ENCODE peak calls at places on chromosomes 3 and 15, in ten cellular contexts. G is pancreas; U is NCI-H1436; B is NCI-H524; Q is stimulated activated CD4-positive, alpha-beta T cell treated with anti-CD3 and anti-CD28 coated beads, Interleukin-4, amount 100 ng/mL, for 1 hour; I is astrocyte; J is activated CD8-positive, alpha-beta memory T cell treated with anti-CD3 and anti-CD28 coated beads, Interleukin-2, amount 50 U/mL, for 48 hours; N is A549; R is neural crest cell; O is cardiac muscle cell. C is an unnamed sample.

GRCh38 chr3:152971880-152972279 is 136.9 kb downstream of the P2RY1 start:
- DNase-seq in G (no peak), U (no peak), B (no peak), Q (no peak), I (no peak), J (no peak), N (peak), R (no peak), O (no peak), C (no peak)

GRCh38 chr15:92915766-92916435 is 15.8 kb downstream of the CHD2 start:
- DNase-seq in G (no peak), U (no peak), B (no peak), Q (no peak), I (peak), J (no peak), N (no peak), R (no peak), O (no peak), C (no peak)

GRCh38 chr3:118729546-118729945 is 305.1 kb downstream of the IGSF11 start:
- DNase-seq in G (no peak), U (no peak), B (no peak), Q (no peak), I (no peak), J (no peak), N (no peak), R (no peak), O (no peak), C (no peak)

GRCh38 chr15:64699767-64700388 is 75.5 kb downstream of the RBPMS2 start:
- DNase-seq in G (no peak), U (peak), B (no peak), Q (no peak), I (peak), J (no peak), N (no peak), R (peak), O (peak), C (no peak)

GRCh38 chr15:60835974-60836373 is 357.0 kb upstream of the ICE2 start:
- DNase-seq in G (no peak), U (no peak), B (no peak), Q (no peak), I (peak), J (no peak), N (no peak), R (no peak), O (no peak), C (no peak)

GRCh38 chr3:119492128-119492527 is 6.2 kb upstream of the TIMMDC1 start:
- DNase-seq in G (no peak), U (no peak), B (no peak), Q (no peak), I (no peak), J (no peak), N (no peak), R (no peak), O (no peak), C (no peak)

GRCh38 chr3:131602011-131602779 is 99.4 kb upstream of the MRPL3 start:
- DNase-seq in G (no peak), U (no peak), B (no peak), Q (no peak), I (no peak), J (no peak), N (peak), R (no peak), O (no peak), C (no peak)

GRCh38 chr15:67241132-67241855 is 13.2 kb downstream of the AAGAB start:
- DNase-seq in G (no peak), U (no peak), B (no peak), Q (no peak), I (no peak), J (no peak), N (no peak), R (no peak), O (no peak), C (no peak)

GRCh38 chr15:25087137-25087536 is 132.3 kb downstream of the SNRPN start:
- DNase-seq in G (no peak), U (no peak), B (no peak), Q (no peak), I (no peak), J (no peak), N (no peak), R (no peak), O (no peak), C (no peak)

GRCh38 chr3:134336587-134336986 is 37.7 kb downstream of the AMOTL2 start:
- DNase-seq in G (no peak), U (no peak), B (no peak), Q (no peak), I (peak), J (no peak), N (no peak), R (no peak), O (peak), C (no peak)

GRCh38 chr3:38522002-38522401 is 25.9 kb downstream of the EXOG start:
- DNase-seq in G (no peak), U (no peak), B (no peak), Q (no peak), I (no peak), J (no peak), N (no peak), R (no peak), O (no peak), C (no peak)

GRCh38 chr15:72197460-72198409 is at the start of gene GRAMD2A:
- DNase-seq in G (peak), U (peak), B (peak), Q (peak), I (peak), J (peak), N (peak), R (no peak), O (peak), C (no peak)

GRCh38 chr3:156749244-156749643 is 74.9 kb downstream of the TIPARP start:
- DNase-seq in G (no peak), U (no peak), B (no peak), Q (no peak), I (no peak), J (no peak), N (no peak), R (peak), O (no peak), C (no peak)

GRCh38 chr3:12334786-12335185 is 45.9 kb downstream of the PPARG start:
- DNase-seq in G (no peak), U (no peak), B (no peak), Q (no peak), I (no peak), J (no peak), N (no peak), R (no peak), O (no peak), C (no peak)

GRCh38 chr3:174466471-174467054 is 392.6 kb upstream of the NAALADL2 start:
- DNase-seq in G (no peak), U (no peak), B (no peak), Q (no peak), I (no peak), J (no peak), N (no peak), R (no peak), O (no peak), C (no peak)

GRCh38 chr3:170007031-170007663 is 30.6 kb upstream of the GPR160 start:
- DNase-seq in G (no peak), U (no peak), B (no peak), Q (no peak), I (peak), J (no peak), N (no peak), R (no peak), O (peak), C (peak)

GRCh38 chr3:9339750-9340449 is 23.0 kb upstream of the THUMPD3 start:
- DNase-seq in G (no peak), U (no peak), B (no peak), Q (no peak), I (no peak), J (no peak), N (no peak), R (no peak), O (no peak), C (no peak)

GRCh38 chr3:29348311-29348710 is 67.4 kb downstream of the RBMS3 start:
- DNase-seq in G (no peak), U (no peak), B (no peak), Q (no peak), I (no peak), J (no peak), N (no peak), R (no peak), O (no peak), C (no peak)

GRCh38 chr3:105997800-105998526 is 129.2 kb upstream of the CBLB start:
- DNase-seq in G (no peak), U (no peak), B (no peak), Q (no peak), I (peak), J (no peak), N (peak), R (no peak), O (peak), C (no peak)

GRCh38 chr3:104198136-104198535 is 1168.6 kb upstream of the ALCAM start:
- DNase-seq in G (no peak), U (no peak), B (no peak), Q (no peak), I (peak), J (no peak), N (no peak), R (no peak), O (no peak), C (no peak)

GRCh38 chr15:42012241-42012640 is 8.6 kb downstream of the PLA2G4E start:
- DNase-seq in G (no peak), U (no peak), B (no peak), Q (no peak), I (no peak), J (no peak), N (no peak), R (no peak), O (no peak), C (no peak)

GRCh38 chr15:65423977-65424679 is 1.4 kb upstream of the IGDCC4 start:
- DNase-seq in G (no peak), U (no peak), B (peak), Q (no peak), I (peak), J (no peak), N (peak), R (no peak), O (no peak), C (no peak)

GRCh38 chr3:46998121-46998851 is 18.8 kb downstream of the NBEAL2 start:
- DNase-seq in G (peak), U (peak), B (no peak), Q (peak), I (no peak), J (peak), N (peak), R (peak), O (peak), C (peak)

GRCh38 chr3:165939141-165939540 is 101.9 kb upstream of the BCHE start:
- DNase-seq in G (no peak), U (no peak), B (no peak), Q (no peak), I (no peak), J (no peak), N (no peak), R (no peak), O (no peak), C (no peak)

GRCh38 chr15:29988689-29989088 is 94.1 kb upstream of the GOLGA8J start:
- DNase-seq in G (no peak), U (no peak), B (no peak), Q (no peak), I (peak), J (no peak), N (no peak), R (no peak), O (no peak), C (no peak)

GRCh38 chr3:9246196-9246595 is 3.2 kb downstream of the SRGAP3 start:
- DNase-seq in G (no peak), U (no peak), B (peak), Q (no peak), I (no peak), J (no peak), N (no peak), R (no peak), O (no peak), C (no peak)

C was measured in activated CD4-positive, alpha-beta T cell treated with anti-CD3 and anti-CD28 coated beads, Interleukin-2, amount 50 U/mL, for 1 hour.